ENCODE peak calls at places on chromosomes 3 and 15, in four cellular contexts. One of them, this sample, is unnamed.

GRCh38 chr3:170603770-170604510 is 18.1 kb upstream of the SLC7A14 start:
- DNase-seq in psoas muscle: no peak
- DNase-seq in AG20443: peak
- DNase-seq in HT-29: no peak
- DNase-seq in this sample: no peak

GRCh38 chr3:149510480-149510879 is 36.0 kb downstream of the TM4SF4 start:
- DNase-seq in psoas muscle: no peak
- DNase-seq in AG20443: no peak
- DNase-seq in HT-29: no peak
- DNase-seq in this sample: no peak

GRCh38 chr3:27147215-27147614 is 222.0 kb downstream of the NEK10 start:
- DNase-seq in psoas muscle: no peak
- DNase-seq in AG20443: no peak
- DNase-seq in HT-29: no peak
- DNase-seq in this sample: no peak

GRCh38 chr15:93831641-93832040 is 399.7 kb upstream of the MCTP2 start:
- DNase-seq in psoas muscle: no peak
- DNase-seq in AG20443: no peak
- DNase-seq in HT-29: no peak
- DNase-seq in this sample: no peak

GRCh38 chr3:182732232-182733015 is 60.9 kb upstream of the ATP11B start:
- DNase-seq in psoas muscle: no peak
- DNase-seq in AG20443: no peak
- DNase-seq in HT-29: no peak
- DNase-seq in this sample: no peak

GRCh38 chr3:55541456-55541855 is 54.4 kb upstream of the WNT5A start:
- DNase-seq in psoas muscle: no peak
- DNase-seq in AG20443: no peak
- DNase-seq in HT-29: no peak
- DNase-seq in this sample: no peak

GRCh38 chr15:80804970-80805495 is 25.9 kb downstream of the CEMIP start:
- DNase-seq in psoas muscle: no peak
- DNase-seq in AG20443: no peak
- DNase-seq in HT-29: peak
- DNase-seq in this sample: no peak

GRCh38 chr3:194730369-194730768 is 44.7 kb downstream of the FAM43A start:
- DNase-seq in psoas muscle: no peak
- DNase-seq in AG20443: no peak
- DNase-seq in HT-29: peak
- DNase-seq in this sample: no peak

GRCh38 chr3:193040836-193041672 is 123.4 kb upstream of the MB21D2 start:
- DNase-seq in psoas muscle: no peak
- DNase-seq in AG20443: peak
- DNase-seq in HT-29: peak
- DNase-seq in this sample: peak

GRCh38 chr3:51384145-51384729 is 854 bp upstream of the MANF start:
- DNase-seq in psoas muscle: no peak
- DNase-seq in AG20443: peak
- DNase-seq in HT-29: peak
- DNase-seq in this sample: no peak

GRCh38 chr3:88149146-88149515 is 628 bp upstream of the C3orf38 start:
- DNase-seq in psoas muscle: no peak
- DNase-seq in AG20443: no peak
- DNase-seq in HT-29: peak
- DNase-seq in this sample: no peak

GRCh38 chr15:54719325-54719724 is 477.4 kb downstream of the RSL24D1 start:
- DNase-seq in psoas muscle: no peak
- DNase-seq in AG20443: no peak
- DNase-seq in HT-29: no peak
- DNase-seq in this sample: no peak

GRCh38 chr3:129139911-129140310 is 18.3 kb upstream of the RAB43 start:
- DNase-seq in psoas muscle: no peak
- DNase-seq in AG20443: no peak
- DNase-seq in HT-29: no peak
- DNase-seq in this sample: no peak

GRCh38 chr15:92394327-92395175 is 870 bp downstream of the ST8SIA2 start:
- DNase-seq in psoas muscle: no peak
- DNase-seq in AG20443: no peak
- DNase-seq in HT-29: no peak
- DNase-seq in this sample: no peak

GRCh38 chr3:147620906-147621305 is 211.7 kb downstream of the ZIC1 start:
- DNase-seq in psoas muscle: no peak
- DNase-seq in AG20443: peak
- DNase-seq in HT-29: no peak
- DNase-seq in this sample: no peak

GRCh38 chr3:176916777-176917176 is 280.5 kb downstream of the TBL1XR1 start:
- DNase-seq in psoas muscle: no peak
- DNase-seq in AG20443: no peak
- DNase-seq in HT-29: peak
- DNase-seq in this sample: no peak

GRCh38 chr15:44261007-44261706 is 27.4 kb upstream of the GOLM2 start:
- DNase-seq in psoas muscle: no peak
- DNase-seq in AG20443: no peak
- DNase-seq in HT-29: no peak
- DNase-seq in this sample: no peak

GRCh38 chr3:82999777-83000176 is 1238.3 kb upstream of the GBE1 start:
- DNase-seq in psoas muscle: no peak
- DNase-seq in AG20443: no peak
- DNase-seq in HT-29: no peak
- DNase-seq in this sample: no peak

GRCh38 chr15:58306591-58307312 is 125.0 kb upstream of the LIPC start:
- DNase-seq in psoas muscle: no peak
- DNase-seq in AG20443: no peak
- DNase-seq in HT-29: no peak
- DNase-seq in this sample: no peak

GRCh38 chr3:38533285-38533994 is 37.3 kb downstream of the EXOG start:
- DNase-seq in psoas muscle: no peak
- DNase-seq in AG20443: no peak
- DNase-seq in HT-29: no peak
- DNase-seq in this sample: peak

GRCh38 chr15:61974759-61975158 is 85.5 kb downstream of the VPS13C start:
- DNase-seq in psoas muscle: no peak
- DNase-seq in AG20443: no peak
- DNase-seq in HT-29: no peak
- DNase-seq in this sample: no peak

GRCh38 chr15:75030023-75030413 is 6.6 kb downstream of the PPCDC start:
- DNase-seq in psoas muscle: peak
- DNase-seq in AG20443: peak
- DNase-seq in HT-29: no peak
- DNase-seq in this sample: no peak

GRCh38 chr3:49998326-49998725 is 58.4 kb downstream of the RBM6 start:
- DNase-seq in psoas muscle: no peak
- DNase-seq in AG20443: peak
- DNase-seq in HT-29: peak
- DNase-seq in this sample: no peak

GRCh38 chr3:42802876-42803799 is 1.2 kb downstream of the HIGD1A start:
- DNase-seq in psoas muscle: no peak
- DNase-seq in AG20443: peak
- DNase-seq in HT-29: peak
- DNase-seq in this sample: no peak

GRCh38 chr3:161081675-161082462 is 23.3 kb downstream of the B3GALNT1 start:
- DNase-seq in psoas muscle: no peak
- DNase-seq in AG20443: no peak
- DNase-seq in HT-29: no peak
- DNase-seq in this sample: no peak

This sample was measured in heart right ventricle.